ENCODE peak calls at places on chromosome 19, in six cellular contexts. I is A172; T is A549; W is CD4-positive, CD25-positive, alpha-beta regulatory T cell; O is fibroblast of the aortic adventitia; B is iris pigment epithelial cell. P is an unnamed sample.

GRCh38 chr19:46896076-46896794 is 35.4 kb downstream of the ARHGAP35 start:
- DNase-seq in T (no peak), O (no peak), W (no peak), I (no peak), B (no peak), P (no peak)

GRCh38 chr19:43624933-43625332 is 5.5 kb upstream of the ZNF428 start:
- DNase-seq in B (no peak), W (peak; percentile 89), I (no peak), T (no peak), O (no peak), P (peak; percentile 61)

GRCh38 chr19:2010135-2010668 is 5.3 kb downstream of the BTBD2 start:
- DNase-seq in B (no peak), T (no peak), O (no peak), I (no peak), W (no peak), P (no peak)

GRCh38 chr19:54188224-54188871 is 1.0 kb downstream of the MBOAT7 start:
- DNase-seq in W (peak; percentile 52), B (peak; percentile 88), O (peak; percentile 56), T (no peak), I (peak; percentile 92), P (peak; percentile 30)

GRCh38 chr19:33705860-33706259 is 84.1 kb downstream of the CHST8 start:
- DNase-seq in O (no peak), B (no peak), I (no peak), T (no peak), W (no peak), P (no peak)

GRCh38 chr19:39970424-39970673 is 616 bp upstream of the PSMC4 start:
- DNase-seq in I (no peak), O (no peak), T (no peak), B (no peak), W (no peak), P (no peak)

GRCh38 chr19:41457241-41457640 is 14.3 kb downstream of the ERICH4 start:
- DNase-seq in W (peak; percentile 93), O (no peak), T (no peak), B (no peak), I (no peak), P (no peak)

GRCh38 chr19:18279266-18279515 is 2.2 kb downstream of the JUND start:
- DNase-seq in I (no peak), T (no peak), B (peak; percentile 19), O (no peak), W (no peak), P (no peak)

GRCh38 chr19:35260694-35261304 is 8.0 kb upstream of the USF2 start:
- DNase-seq in B (no peak), T (no peak), W (no peak), I (no peak), O (no peak), P (no peak)

GRCh38 chr19:2517881-2518601 is 42.1 kb downstream of the GADD45B start:
- DNase-seq in O (no peak), I (peak; percentile 75), B (peak; percentile 36), W (no peak), T (no peak), P (no peak)

GRCh38 chr19:54724644-54725043 is 402 bp downstream of the KIR3DL3 start:
- DNase-seq in W (no peak), B (no peak), I (no peak), O (no peak), T (no peak), P (no peak)

GRCh38 chr19:40668991-40669614 is 21.3 kb downstream of the NUMBL start:
- DNase-seq in B (no peak), I (no peak), O (no peak), T (no peak), W (no peak), P (no peak)

GRCh38 chr19:17848598-17849292 is 963 bp upstream of the JAK3 start:
- DNase-seq in I (no peak), B (no peak), W (no peak), O (no peak), T (no peak), P (no peak)

GRCh38 chr19:32287811-32288227 is 57.6 kb upstream of the ZNF507 start:
- DNase-seq in W (peak; percentile 21), B (peak; percentile 76), I (peak; percentile 33), O (peak; percentile 82), T (peak; percentile 44), P (peak; percentile 81)

GRCh38 chr19:37953125-37953524 is 46.1 kb downstream of the SIPA1L3 start:
- DNase-seq in B (no peak), O (no peak), W (no peak), T (no peak), I (no peak), P (no peak)

GRCh38 chr19:10975374-10976036 is 14.7 kb downstream of the SMARCA4 start:
- DNase-seq in O (peak; percentile 88), B (peak; percentile 47), I (peak; percentile 64), T (no peak), W (no peak), P (peak; percentile 74)

GRCh38 chr19:17765069-17765618 is 13.9 kb downstream of the FCHO1 start:
- DNase-seq in O (no peak), B (no peak), W (no peak), I (no peak), T (peak; percentile 21), P (no peak)

GRCh38 chr19:3852614-3853254 is 16.1 kb downstream of the ZFR2 start:
- DNase-seq in I (peak; percentile 99), B (peak; percentile 78), O (peak; percentile 71), T (peak; percentile 41), W (no peak), P (peak; percentile 88)

GRCh38 chr19:12133069-12133468 is 7.1 kb downstream of the ZNF20 start:
- DNase-seq in B (peak; percentile 18), W (no peak), T (no peak), O (no peak), I (no peak), P (peak; percentile 24)

P was measured in fibroblast of mammary gland.